ENCODE peak calls at places on chromosomes 6 and 20, in five cellular contexts. H is endothelial cell of umbilical vein, C is heart left ventricle, J is endodermal cell, A is skeletal muscle cell. P is an unnamed sample.

GRCh38 chr6:157800420-157801237 is 22.4 kb upstream of the SNX9 start:
- DNase-seq in H (no peak), C (no peak), J (no peak), A (peak), P (no peak)

GRCh38 chr6:130307752-130308361 is 58.0 kb upstream of the TMEM200A start:
- DNase-seq in H (no peak), C (no peak), J (no peak), A (peak), P (no peak)

GRCh38 chr20:34863421-34863965 is 9.2 kb downstream of the GGT7 start:
- DNase-seq in H (no peak), C (no peak), J (no peak), A (no peak), P (peak)

GRCh38 chr6:25570608-25571007 is 81.4 kb upstream of the SCGN start:
- DNase-seq in H (peak), C (no peak), J (no peak), A (no peak), P (no peak)

GRCh38 chr20:35314460-35315198 is 22.4 kb upstream of the FAM83C start:
- DNase-seq in H (no peak), C (no peak), J (no peak), A (no peak), P (no peak)

GRCh38 chr6:170165085-170165484 is 125.8 kb downstream of the DLL1 start:
- DNase-seq in H (no peak), C (peak), J (peak), A (no peak), P (no peak)

GRCh38 chr6:5334341-5334740 is 73.0 kb downstream of the FARS2 start:
- DNase-seq in H (peak), C (no peak), J (no peak), A (no peak), P (no peak)

GRCh38 chr6:157054531-157054979 is 268.8 kb downstream of the TMEM242 start:
- DNase-seq in H (no peak), C (no peak), J (no peak), A (no peak), P (no peak)

GRCh38 chr6:81865712-81866111 is 113.2 kb upstream of the TENT5A start:
- DNase-seq in H (peak), C (no peak), J (no peak), A (peak), P (no peak)

GRCh38 chr20:46699651-46700359 is 9.6 kb upstream of the SLC2A10 start:
- DNase-seq in H (peak), C (no peak), J (peak), A (no peak), P (no peak)

GRCh38 chr20:34536798-34537394 is 20.7 kb downstream of the DYNLRB1 start:
- DNase-seq in H (peak), C (no peak), J (peak), A (no peak), P (peak)

GRCh38 chr6:32664827-32665362 is 1.6 kb downstream of the HLA-DQB1 start:
- DNase-seq in H (no peak), C (peak), J (peak), A (no peak), P (peak)

GRCh38 chr6:67369679-67370078 is 1265.4 kb upstream of the ADGRB3 start:
- DNase-seq in H (no peak), C (no peak), J (no peak), A (no peak), P (no peak)

GRCh38 chr6:168004023-168004422 is 6.6 kb downstream of the KIF25 start:
- DNase-seq in H (peak), C (peak), J (no peak), A (no peak), P (no peak)

GRCh38 chr6:47970826-47971225 is 140.2 kb downstream of the PTCHD4 start:
- DNase-seq in H (no peak), C (no peak), J (no peak), A (no peak), P (no peak)

GRCh38 chr6:124073021-124073420 is 269.4 kb downstream of the NKAIN2 start:
- DNase-seq in H (no peak), C (no peak), J (no peak), A (no peak), P (no peak)

GRCh38 chr6:39585641-39586040 is 139.6 kb downstream of the KIF6 start:
- DNase-seq in H (no peak), C (no peak), J (no peak), A (no peak), P (no peak)

GRCh38 chr20:12722096-12722495 is 286.7 kb upstream of the SPTLC3 start:
- DNase-seq in H (no peak), C (no peak), J (no peak), A (no peak), P (no peak)

GRCh38 chr6:126152346-126152745 is 166.0 kb downstream of the TRMT11 start:
- DNase-seq in H (no peak), C (no peak), J (no peak), A (no peak), P (no peak)

GRCh38 chr6:95578106-95578410 is 723 bp downstream of the MANEA start:
- DNase-seq in H (no peak), C (no peak), J (no peak), A (no peak), P (no peak)

GRCh38 chr6:90478789-90479602 is 107.9 kb downstream of the MAP3K7 start:
- DNase-seq in H (peak), C (peak), J (peak), A (peak), P (peak)

GRCh38 chr20:51800769-51801219 is 1.5 kb downstream of the SALL4 start:
- DNase-seq in H (peak), C (no peak), J (peak), A (no peak), P (peak)

GRCh38 chr6:105587349-105588115 is 184.7 kb upstream of the PREP start:
- DNase-seq in H (no peak), C (no peak), J (no peak), A (no peak), P (no peak)

GRCh38 chr6:161434331-161434730 is 160.5 kb upstream of the AGPAT4 start:
- DNase-seq in H (no peak), C (no peak), J (no peak), A (no peak), P (no peak)

GRCh38 chr6:135651964-135652755 is 154.6 kb upstream of the AHI1 start:
- DNase-seq in H (no peak), C (no peak), J (peak), A (no peak), P (no peak)

GRCh38 chr6:72553531-72554202 is 68.2 kb upstream of the KCNQ5 start:
- DNase-seq in H (peak), C (no peak), J (no peak), A (peak), P (no peak)

GRCh38 chr20:56163806-56164205 is 84.7 kb upstream of the MC3R start:
- DNase-seq in H (no peak), C (no peak), J (peak), A (no peak), P (no peak)

GRCh38 chr6:1390805-1391511 is 1.6 kb downstream of the FOXF2 start:
- DNase-seq in H (no peak), C (no peak), J (peak), A (peak), P (peak)

GRCh38 chr6:26045046-26045938 is 41.9 kb upstream of the HFE start:
- DNase-seq in H (peak), C (peak), J (no peak), A (peak), P (no peak)

GRCh38 chr20:49103647-49104364 is 57.7 kb downstream of the CSE1L start:
- DNase-seq in H (no peak), C (no peak), J (no peak), A (no peak), P (no peak)

GRCh38 chr6:155093430-155093829 is 98.3 kb downstream of the TIAM2 start:
- DNase-seq in H (no peak), C (no peak), J (peak), A (no peak), P (no peak)

GRCh38 chr6:157163434-157164159 is 159.7 kb downstream of the TMEM242 start:
- DNase-seq in H (no peak), C (no peak), J (no peak), A (no peak), P (no peak)

GRCh38 chr6:152635949-152636674 is 1.1 kb downstream of the SYNE1 start:
- DNase-seq in H (peak), C (peak), J (peak), A (no peak), P (peak)

GRCh38 chr6:158284340-158285210 is 27.7 kb upstream of the TULP4 start:
- DNase-seq in H (no peak), C (no peak), J (peak), A (peak), P (peak)

GRCh38 chr20:50163570-50164317 is 10.2 kb upstream of the PEDS1 start:
- DNase-seq in H (no peak), C (no peak), J (no peak), A (no peak), P (peak)

GRCh38 chr6:154689654-154690053 is 43.6 kb upstream of the SCAF8 start:
- DNase-seq in H (no peak), C (no peak), J (no peak), A (no peak), P (no peak)

GRCh38 chr20:61808497-61808896 is 257.2 kb downstream of the TAF4 start:
- DNase-seq in H (no peak), C (no peak), J (no peak), A (no peak), P (peak)

GRCh38 chr20:258963-259362 is 1.4 kb downstream of the DEFB132 start:
- DNase-seq in H (peak), C (no peak), J (no peak), A (no peak), P (peak)

GRCh38 chr6:144158133-144158532 is 7.8 kb downstream of the STX11 start:
- DNase-seq in H (peak), C (peak), J (peak), A (peak), P (peak)

DNA sequence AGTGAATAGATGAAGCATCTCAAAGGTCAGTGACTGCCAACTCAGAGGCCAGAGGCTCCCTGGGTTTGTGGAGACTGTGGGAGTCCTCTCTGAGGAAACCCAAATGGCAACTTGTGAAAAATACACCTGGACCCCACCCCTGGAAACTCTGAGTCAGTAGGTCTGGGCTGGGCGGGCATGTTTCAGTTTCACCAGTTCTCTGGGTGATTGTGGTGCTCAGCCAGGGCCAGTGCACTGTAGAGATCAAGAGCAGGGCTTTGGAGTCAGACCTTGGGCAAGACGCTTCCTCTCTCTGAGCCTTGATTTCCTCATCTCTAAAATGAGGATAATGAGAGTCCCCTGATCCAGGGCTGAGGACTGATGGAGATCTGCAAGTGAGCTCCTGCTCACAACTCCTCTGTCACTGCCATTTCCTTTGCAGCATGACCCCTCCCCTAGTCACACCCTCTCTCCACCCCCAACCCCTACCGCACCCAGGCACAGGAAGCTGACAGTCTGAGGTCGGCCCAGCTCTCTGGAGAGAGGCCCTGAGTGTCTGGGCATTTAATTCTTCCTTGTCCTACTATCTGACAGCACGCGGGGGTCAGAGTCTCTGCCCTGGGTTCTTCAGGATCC is 5.1 kb downstream of the DEF6 start:
- DNase-seq in H (no peak), C (peak), J (peak), A (no peak), P (peak)
- H3K4me3 ChIP-seq in H (no peak), C (no peak), J (peak), A (no peak), P (no peak)

DNA sequence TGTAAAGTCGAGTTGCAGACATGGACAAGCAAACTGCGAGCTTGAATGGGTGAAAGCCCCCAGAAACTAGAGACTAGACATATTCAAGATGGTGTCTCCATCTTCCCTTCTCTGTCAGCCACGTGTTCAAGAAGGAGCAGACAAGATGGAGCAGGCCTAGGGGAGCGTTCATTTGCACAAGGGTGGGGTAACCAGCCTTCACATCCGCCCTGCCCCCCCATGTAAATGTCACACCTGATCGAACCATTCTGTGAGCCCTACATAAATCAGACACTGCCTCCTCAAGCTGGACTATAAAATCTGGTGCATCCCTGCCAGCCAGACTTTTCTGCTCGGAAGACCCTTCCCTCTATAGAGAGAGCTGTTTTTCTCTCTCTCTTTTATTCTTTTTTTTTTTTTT is 105.1 kb upstream of the GGTLC1 start:
- DNase-seq in H (no peak), C (no peak), J (no peak), A (no peak), P (no peak)
- H3K4me3 ChIP-seq in H (no peak), C (no peak), J (no peak), A (no peak), P (no peak)

DNA sequence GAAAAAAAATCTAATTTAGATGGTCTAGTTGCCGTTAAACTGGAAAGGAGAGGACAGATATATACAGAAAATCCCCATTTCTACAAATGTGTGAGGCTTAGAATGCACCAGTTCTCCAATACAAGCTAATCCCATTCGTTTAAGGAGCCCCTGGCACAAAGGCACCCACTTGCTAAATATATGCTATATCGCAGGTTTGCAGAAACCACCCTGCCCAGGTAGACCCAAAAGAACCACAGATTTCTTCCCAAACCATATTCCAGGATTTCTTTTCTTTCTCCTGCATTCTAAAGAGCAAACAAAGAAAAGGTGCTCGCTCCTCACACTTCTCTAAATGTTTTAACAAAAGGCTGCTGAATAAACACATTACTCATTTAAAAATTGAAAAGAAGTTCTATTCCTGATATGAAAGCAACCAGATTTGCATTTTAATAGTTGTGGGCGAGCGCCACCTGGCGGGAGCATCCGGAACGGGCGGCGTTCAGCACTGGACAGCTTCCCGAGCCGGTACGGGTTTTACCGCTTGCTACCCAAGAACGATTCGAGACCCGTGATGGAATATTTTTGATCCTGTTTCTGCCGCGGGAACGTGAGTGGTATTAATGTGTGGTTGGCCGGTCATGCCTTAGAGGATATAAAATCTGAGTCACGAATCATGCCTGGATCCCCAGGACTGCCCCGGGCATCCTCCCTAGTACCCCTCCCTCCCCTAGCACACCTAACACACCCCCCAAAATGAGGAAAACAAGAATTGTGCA is 2.1 kb downstream of the PTPRT start:
- DNase-seq in H (peak), C (peak), J (peak), A (peak), P (peak)
- H3K4me3 ChIP-seq in H (no peak), C (peak), J (peak), A (no peak), P (peak)

GRCh38 chr6:127968394-127968793 is 67.5 kb upstream of the THEMIS start:
- DNase-seq in H (no peak), C (no peak), J (no peak), A (no peak), P (no peak)

GRCh38 chr6:127972815-127973214 is 72.0 kb upstream of the THEMIS start:
- DNase-seq in H (no peak), C (no peak), J (no peak), A (no peak), P (no peak)

GRCh38 chr6:127971945-127972391 is 71.1 kb upstream of the THEMIS start:
- DNase-seq in H (peak), C (no peak), J (no peak), A (peak), P (no peak)

GRCh38 chr6:127969701-127970100 is 68.8 kb upstream of the THEMIS start:
- DNase-seq in H (no peak), C (no peak), J (no peak), A (no peak), P (no peak)

DNA sequence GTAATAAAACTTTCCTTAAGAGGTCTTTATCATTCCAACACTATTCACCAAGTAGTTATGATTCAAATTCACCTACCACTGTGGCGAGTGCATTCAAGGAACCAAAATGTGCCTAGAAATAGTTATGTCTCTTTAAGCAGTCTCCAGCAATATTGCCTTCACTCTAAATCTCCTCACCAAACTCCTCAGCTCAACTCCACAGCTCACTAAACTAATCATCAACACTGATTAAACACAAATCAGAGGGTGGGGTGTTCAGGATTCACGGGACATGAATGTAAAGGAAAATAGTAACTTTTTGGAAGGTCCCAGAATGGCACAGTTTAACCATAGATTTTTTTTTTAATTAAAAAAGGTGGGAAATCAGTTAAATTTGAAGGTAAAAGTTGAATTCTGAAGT is 70.5 kb upstream of the THEMIS start:
- DNase-seq in H (no peak), C (no peak), J (no peak), A (no peak), P (no peak)
- H3K4me3 ChIP-seq in H (no peak), C (no peak), J (no peak), A (no peak), P (no peak)

GRCh38 chr6:163412345-163412744 is 2.2 kb upstream of the QKI start:
- DNase-seq in H (no peak), C (no peak), J (no peak), A (no peak), P (no peak)
- H3K4me3 ChIP-seq in H (peak), C (peak), J (peak), A (peak), P (peak)

GRCh38 chr6:17057322-17057721 is 44.5 kb upstream of the STMND1 start:
- DNase-seq in H (no peak), C (no peak), J (no peak), A (no peak), P (no peak)
- H3K4me3 ChIP-seq in H (no peak), C (no peak), J (no peak), A (no peak), P (no peak)

GRCh38 chr6:138161434-138162103 is at the start of gene ARFGEF3:
- DNase-seq in H (peak), C (peak), J (peak), A (no peak), P (peak)

GRCh38 chr6:138162104-138162946 is 586 bp downstream of the ARFGEF3 start:
- DNase-seq in H (peak), C (peak), J (peak), A (no peak), P (peak)

GRCh38 chr6:138160329-138161117 is 1.2 kb upstream of the ARFGEF3 start:
- DNase-seq in H (no peak), C (no peak), J (no peak), A (no peak), P (no peak)

GRCh38 chr6:138159246-138159645 is 2.5 kb upstream of the ARFGEF3 start:
- DNase-seq in H (no peak), C (no peak), J (no peak), A (no peak), P (no peak)

DNA sequence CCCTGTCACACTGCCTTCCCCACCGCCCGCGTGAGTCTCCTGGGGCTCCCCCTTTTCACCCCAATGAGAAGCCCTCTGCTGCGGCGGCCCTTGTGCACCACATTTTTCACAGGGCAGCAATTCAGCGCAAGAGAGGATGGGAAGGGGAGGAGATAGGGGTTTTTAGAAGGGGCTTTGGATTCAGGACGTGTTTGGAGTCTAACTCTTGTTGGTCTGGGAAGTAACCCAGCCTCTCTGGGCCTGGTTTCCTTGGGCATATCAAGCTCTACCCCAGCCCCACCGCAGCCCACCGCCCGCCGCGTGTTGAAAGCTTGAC is 663 bp upstream of the ARFGEF3 start:
- DNase-seq in H (no peak), C (no peak), J (no peak), A (no peak), P (no peak)
- H3K4me3 ChIP-seq in H (peak), C (peak), J (peak), A (peak), P (peak)